ENCODE peak calls at places on chromosomes 16 and 17, in eight cellular contexts. Y is GM13977, H is neural progenitor cell, M is right lobe of liver, D is fibroblast of lung, T is NCI-H226, J is heart right ventricle, V is AG10803. I is an unnamed sample.

GRCh38 chr16:57935904-57936303 is 35.0 kb downstream of the CNGB1 start:
- DNase-seq in V (no peak), H (no peak), Y (no peak), D (no peak), M (no peak), J (no peak), T (no peak), I (no peak)

GRCh38 chr16:88804552-88805339 is 1.2 kb downstream of the CDT1 start:
- DNase-seq in D (no peak), V (no peak), H (no peak), J (no peak), T (no peak), M (no peak), Y (peak; percentile 70), I (no peak)

GRCh38 chr17:48483004-48483403 is 47.8 kb downstream of the HOXB1 start:
- DNase-seq in D (no peak), M (no peak), H (no peak), V (no peak), T (peak; percentile 74), Y (no peak), J (no peak), I (no peak)

GRCh38 chr16:50697881-50698767 is 4.7 kb downstream of the NOD2 start:
- DNase-seq in J (no peak), T (no peak), V (peak; percentile 33), Y (peak; percentile 69), D (peak; percentile 44), M (peak; percentile 74), H (no peak), I (peak; percentile 35)

GRCh38 chr16:30925646-30926332 is 2.4 kb downstream of the FBXL19 start:
- DNase-seq in D (no peak), Y (no peak), J (no peak), V (no peak), T (no peak), M (no peak), H (no peak), I (no peak)

GRCh38 chr17:7133424-7133823 is 18.8 kb upstream of the ASGR2 start:
- DNase-seq in Y (no peak), H (peak; percentile 79), D (no peak), T (no peak), J (peak; percentile 38), M (peak; percentile 38), V (no peak), I (no peak)

GRCh38 chr16:89061590-89062380 is 31.9 kb upstream of the ACSF3 start:
- DNase-seq in M (no peak), T (no peak), H (peak; percentile 81), J (no peak), Y (no peak), D (no peak), V (no peak), I (no peak)

GRCh38 chr16:2584742-2585650 is 47.2 kb downstream of the PDPK1 start:
- DNase-seq in D (no peak), Y (no peak), T (no peak), M (no peak), V (peak; percentile 27), H (no peak), J (peak; percentile 53), I (no peak)

GRCh38 chr17:14121952-14122351 is 52.6 kb downstream of the COX10 start:
- DNase-seq in D (no peak), H (no peak), M (no peak), V (no peak), Y (no peak), T (no peak), J (no peak), I (no peak)

GRCh38 chr17:79789943-79790804 is 6.7 kb downstream of the CBX8 start:
- DNase-seq in V (no peak), D (no peak), H (peak; percentile 84), Y (peak; percentile 94), M (peak; percentile 60), J (peak; percentile 55), T (no peak), I (peak; percentile 64)

GRCh38 chr17:32822996-32823395 is 53.9 kb downstream of the MYO1D start:
- DNase-seq in M (no peak), V (no peak), H (no peak), T (no peak), Y (peak; percentile 44), J (no peak), D (no peak), I (peak; percentile 10)

GRCh38 chr17:68290268-68290954 is 516 bp downstream of the SLC16A6 start:
- DNase-seq in J (peak; percentile 34), Y (peak; percentile 50), T (no peak), V (no peak), H (peak; percentile 58), D (no peak), M (peak; percentile 51), I (peak; percentile 37)

GRCh38 chr16:14199624-14200023 is 128.5 kb downstream of the MRTFB start:
- DNase-seq in M (no peak), V (peak; percentile 37), T (peak; percentile 14), Y (no peak), D (peak; percentile 58), H (no peak), J (no peak), I (peak; percentile 51)

GRCh38 chr17:32931686-32932085 is 3.7 kb downstream of the TMEM98 start:
- DNase-seq in T (peak; percentile 52), Y (no peak), V (no peak), H (no peak), D (peak; percentile 65), J (no peak), M (no peak), I (peak; percentile 15)

GRCh38 chr17:47871048-47871447 is 20.1 kb upstream of the SP6 start:
- DNase-seq in M (no peak), T (no peak), D (no peak), V (no peak), H (no peak), Y (no peak), J (no peak), I (no peak)

GRCh38 chr17:61318684-61319098 is 81.0 kb upstream of the TBX2 start:
- DNase-seq in D (no peak), Y (no peak), V (no peak), J (no peak), M (no peak), T (no peak), H (no peak), I (no peak)

GRCh38 chr17:42414782-42415409 is 8.2 kb downstream of the CAVIN1 start:
- DNase-seq in T (no peak), D (no peak), V (no peak), H (no peak), J (no peak), Y (peak; percentile 70), M (no peak), I (no peak)

GRCh38 chr17:72383053-72383847 is 262.4 kb downstream of the SOX9 start:
- DNase-seq in V (no peak), M (no peak), J (peak; percentile 63), D (no peak), Y (no peak), T (no peak), H (peak; percentile 49), I (no peak)

GRCh38 chr17:66345264-66345663 is 42.9 kb downstream of the PRKCA start:
- DNase-seq in V (peak; percentile 33), Y (no peak), H (no peak), D (no peak), J (no peak), M (no peak), T (no peak), I (no peak)

GRCh38 chr17:70021726-70022125 is 53.3 kb upstream of the KCNJ16 start:
- DNase-seq in Y (no peak), V (no peak), D (peak; percentile 47), J (no peak), T (no peak), H (no peak), M (no peak), I (no peak)

GRCh38 chr16:4344659-4345438 is 6.3 kb downstream of the PAM16 start:
- DNase-seq in T (no peak), Y (no peak), J (no peak), V (no peak), H (no peak), M (no peak), D (peak; percentile 36), I (peak; percentile 54)

GRCh38 chr16:51880776-51881175 is 666.2 kb downstream of the TOX3 start:
- DNase-seq in J (no peak), M (no peak), Y (no peak), D (peak; percentile 86), T (no peak), V (peak; percentile 64), H (no peak), I (peak; percentile 68)

GRCh38 chr16:3716831-3717234 is 491 bp downstream of the TRAP1 start:
- DNase-seq in M (no peak), T (no peak), J (no peak), Y (peak; percentile 48), H (peak; percentile 63), D (peak; percentile 14), V (no peak), I (peak; percentile 41)

GRCh38 chr16:87551487-87551886 is 50.8 kb upstream of the JPH3 start:
- DNase-seq in Y (no peak), M (no peak), T (no peak), H (no peak), V (no peak), D (no peak), J (no peak), I (no peak)

GRCh38 chr16:7217797-7218196 is 114.8 kb upstream of the RBFOX1 start:
- DNase-seq in Y (no peak), T (no peak), J (no peak), H (no peak), D (no peak), M (no peak), V (no peak), I (no peak)

GRCh38 chr17:82463391-82463790 is 4.8 kb downstream of the NARF start:
- DNase-seq in Y (no peak), H (no peak), T (no peak), D (no peak), V (no peak), J (no peak), M (no peak), I (no peak)

GRCh38 chr17:13337171-13337570 is 264.6 kb downstream of the HS3ST3A1 start:
- DNase-seq in T (no peak), V (peak; percentile 61), H (no peak), D (peak; percentile 77), J (no peak), M (no peak), Y (no peak), I (peak; percentile 21)

GRCh38 chr16:85571813-85572619 is 41.1 kb upstream of the GSE1 start:
- DNase-seq in H (no peak), T (no peak), M (no peak), J (no peak), Y (peak; percentile 66), V (no peak), D (no peak), I (no peak)

GRCh38 chr17:65345261-65346060 is 208.3 kb downstream of the RGS9 start:
- DNase-seq in V (no peak), H (no peak), Y (no peak), T (no peak), J (no peak), M (no peak), D (peak; percentile 77), I (no peak)

GRCh38 chr16:75060708-75061107 is 55.9 kb downstream of the LDHD start:
- DNase-seq in T (no peak), D (no peak), Y (no peak), J (no peak), M (no peak), V (no peak), H (no peak), I (no peak)

GRCh38 chr17:8941520-8941919 is 24.0 kb downstream of the PIK3R5 start:
- DNase-seq in D (no peak), T (no peak), H (no peak), J (no peak), V (no peak), M (no peak), Y (no peak), I (no peak)

GRCh38 chr17:4579678-4580077 is 4.7 kb upstream of the SMTNL2 start:
- DNase-seq in H (no peak), D (no peak), J (no peak), V (no peak), Y (no peak), M (no peak), T (no peak), I (no peak)

I was measured in foreskin fibroblast.